ENCODE peak calls at places on chromosome 19, in ten cellular contexts. One of them, this sample, is unnamed.

GRCh38 chr19:28169168-28169862 is 1043.6 kb downstream of the UQCRFS1 start:
- DNase-seq in K562: no peak
- DNase-seq in sigmoid colon: no peak
- DNase-seq in tibial nerve: no peak
- DNase-seq in ovary: no peak
- DNase-seq in transverse colon: no peak
- DNase-seq in esophagus muscularis mucosa: no peak
- DNase-seq in A549: no peak
- DNase-seq in SK-N-SH: no peak
- DNase-seq in suprapubic skin: no peak
- DNase-seq in this sample: no peak

GRCh38 chr19:58317481-58318072 is 9.2 kb upstream of the ZSCAN22 start:
- DNase-seq in K562: peak; percentile 61
- DNase-seq in sigmoid colon: no peak
- DNase-seq in tibial nerve: no peak
- DNase-seq in ovary: no peak
- DNase-seq in transverse colon: no peak
- DNase-seq in esophagus muscularis mucosa: no peak
- DNase-seq in A549: peak; percentile 51
- DNase-seq in SK-N-SH: no peak
- DNase-seq in suprapubic skin: no peak
- DNase-seq in this sample: no peak

GRCh38 chr19:2624537-2625091 is 77.9 kb downstream of the GNG7 start:
- DNase-seq in K562: no peak
- DNase-seq in sigmoid colon: peak; percentile 60
- DNase-seq in tibial nerve: no peak
- DNase-seq in ovary: no peak
- DNase-seq in transverse colon: no peak
- DNase-seq in esophagus muscularis mucosa: no peak
- DNase-seq in A549: no peak
- DNase-seq in SK-N-SH: peak; percentile 53
- DNase-seq in suprapubic skin: no peak
- DNase-seq in this sample: peak; percentile 70

GRCh38 chr19:17210296-17210695 is 4.9 kb upstream of the USE1 start:
- DNase-seq in K562: no peak
- DNase-seq in sigmoid colon: no peak
- DNase-seq in tibial nerve: no peak
- DNase-seq in ovary: no peak
- DNase-seq in transverse colon: no peak
- DNase-seq in esophagus muscularis mucosa: no peak
- DNase-seq in A549: no peak
- DNase-seq in SK-N-SH: no peak
- DNase-seq in suprapubic skin: no peak
- DNase-seq in this sample: no peak

GRCh38 chr19:31073485-31074221 is 275.6 kb downstream of the TSHZ3 start:
- DNase-seq in K562: no peak
- DNase-seq in sigmoid colon: no peak
- DNase-seq in tibial nerve: no peak
- DNase-seq in ovary: no peak
- DNase-seq in transverse colon: no peak
- DNase-seq in esophagus muscularis mucosa: no peak
- DNase-seq in A549: no peak
- DNase-seq in SK-N-SH: no peak
- DNase-seq in suprapubic skin: no peak
- DNase-seq in this sample: no peak

GRCh38 chr19:48779636-48780035 is 24.3 kb downstream of the FGF21 start:
- DNase-seq in K562: peak; percentile 46
- DNase-seq in sigmoid colon: no peak
- DNase-seq in tibial nerve: no peak
- DNase-seq in ovary: no peak
- DNase-seq in transverse colon: no peak
- DNase-seq in esophagus muscularis mucosa: no peak
- DNase-seq in A549: no peak
- DNase-seq in SK-N-SH: no peak
- DNase-seq in suprapubic skin: no peak
- DNase-seq in this sample: no peak

GRCh38 chr19:19229701-19230100 is 17.9 kb downstream of the NCAN start:
- DNase-seq in K562: no peak
- DNase-seq in sigmoid colon: no peak
- DNase-seq in tibial nerve: no peak
- DNase-seq in ovary: no peak
- DNase-seq in transverse colon: no peak
- DNase-seq in esophagus muscularis mucosa: no peak
- DNase-seq in A549: no peak
- DNase-seq in SK-N-SH: no peak
- DNase-seq in suprapubic skin: no peak
- DNase-seq in this sample: no peak

GRCh38 chr19:18274776-18275356 is 614 bp upstream of the IQCN start:
- DNase-seq in K562: peak; percentile 87
- DNase-seq in sigmoid colon: peak; percentile 96
- DNase-seq in tibial nerve: peak; percentile 76
- DNase-seq in ovary: peak; percentile 92
- DNase-seq in transverse colon: peak; percentile 92
- DNase-seq in esophagus muscularis mucosa: peak; percentile 95
- DNase-seq in A549: peak; percentile 81
- DNase-seq in SK-N-SH: no peak
- DNase-seq in suprapubic skin: peak; percentile 92
- DNase-seq in this sample: peak; percentile 85

GRCh38 chr19:32415246-32415645 is 9.7 kb downstream of the DPY19L3 start:
- DNase-seq in K562: no peak
- DNase-seq in sigmoid colon: no peak
- DNase-seq in tibial nerve: no peak
- DNase-seq in ovary: no peak
- DNase-seq in transverse colon: no peak
- DNase-seq in esophagus muscularis mucosa: peak; percentile 42
- DNase-seq in A549: no peak
- DNase-seq in SK-N-SH: no peak
- DNase-seq in suprapubic skin: no peak
- DNase-seq in this sample: no peak

DNA sequence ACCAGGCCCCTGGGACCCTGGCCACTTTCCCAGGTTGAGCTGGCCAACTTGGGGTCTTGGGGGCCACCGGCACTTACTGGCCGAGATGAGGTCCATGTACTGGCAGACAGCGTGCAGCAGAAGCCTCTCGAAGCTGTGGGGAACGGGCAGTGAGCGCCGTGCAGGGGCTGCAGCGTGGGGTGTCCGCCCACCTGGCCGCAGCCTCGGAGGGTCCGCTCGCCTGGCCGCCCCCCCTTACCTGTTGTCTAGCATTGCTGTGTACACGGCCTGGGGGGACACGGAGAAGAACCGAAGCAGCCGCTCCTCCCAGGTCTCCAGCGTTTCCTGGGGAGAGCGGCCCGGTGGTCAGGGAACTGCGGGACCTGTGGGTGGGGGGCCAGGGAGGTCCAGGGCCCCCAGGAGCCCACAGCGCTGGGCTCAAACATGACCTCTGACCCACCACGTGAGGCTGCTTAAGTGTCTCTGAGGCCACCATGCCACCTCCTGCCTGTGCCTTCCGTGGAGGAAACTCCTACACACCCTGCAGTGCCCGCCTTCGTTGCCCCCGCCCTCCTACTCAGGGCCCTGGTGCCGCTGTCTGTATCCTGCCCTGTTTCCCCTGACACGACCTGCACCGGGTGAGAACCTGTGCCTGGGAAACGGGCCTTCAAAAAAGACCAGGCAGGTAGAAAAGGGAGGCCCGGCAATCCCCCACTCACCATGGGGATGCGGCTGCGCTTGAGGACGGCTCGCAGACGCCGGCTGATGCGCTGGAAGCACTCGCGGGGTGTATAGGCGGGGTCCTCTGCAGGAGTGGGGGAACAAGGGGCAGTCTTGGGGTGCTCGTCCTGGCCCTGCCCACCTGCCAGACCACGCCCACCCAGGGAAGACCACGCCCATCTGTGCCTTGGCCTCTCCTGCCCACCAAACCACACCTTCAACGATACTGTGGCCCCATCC is 6.3 kb downstream of the RNU6-9 start:
- DNase-seq in K562: no peak
- DNase-seq in sigmoid colon: no peak
- DNase-seq in tibial nerve: no peak
- DNase-seq in ovary: no peak
- DNase-seq in transverse colon: no peak
- DNase-seq in esophagus muscularis mucosa: no peak
- DNase-seq in A549: no peak
- DNase-seq in SK-N-SH: no peak
- DNase-seq in suprapubic skin: no peak
- DNase-seq in this sample: peak; percentile 69
- TF ChIP-seq EP300 in K562: no peak
- TF ChIP-seq EP300 in sigmoid colon: no peak
- TF ChIP-seq EP300 in tibial nerve: no peak
- TF ChIP-seq EP300 in ovary: no peak
- TF ChIP-seq EP300 in transverse colon: no peak
- TF ChIP-seq EP300 in esophagus muscularis mucosa: no peak
- TF ChIP-seq EP300 in A549: no peak
- TF ChIP-seq EP300 in SK-N-SH: no peak
- TF ChIP-seq EP300 in suprapubic skin: no peak
- TF ChIP-seq EP300 in this sample: no peak

GRCh38 chr19:45098521-45099464 is 5.8 kb downstream of the PPP1R37 start:
- DNase-seq in K562: no peak
- DNase-seq in sigmoid colon: no peak
- DNase-seq in tibial nerve: no peak
- DNase-seq in ovary: no peak
- DNase-seq in transverse colon: no peak
- DNase-seq in esophagus muscularis mucosa: no peak
- DNase-seq in A549: no peak
- DNase-seq in SK-N-SH: no peak
- DNase-seq in suprapubic skin: no peak
- DNase-seq in this sample: no peak

GRCh38 chr19:45101796-45102195 is 8.8 kb downstream of the PPP1R37 start:
- DNase-seq in K562: no peak
- DNase-seq in sigmoid colon: no peak
- DNase-seq in tibial nerve: no peak
- DNase-seq in ovary: no peak
- DNase-seq in transverse colon: no peak
- DNase-seq in esophagus muscularis mucosa: no peak
- DNase-seq in A549: no peak
- DNase-seq in SK-N-SH: no peak
- DNase-seq in suprapubic skin: no peak
- DNase-seq in this sample: no peak

GRCh38 chr19:45100797-45101196 is 7.8 kb downstream of the PPP1R37 start:
- DNase-seq in K562: no peak
- DNase-seq in sigmoid colon: no peak
- DNase-seq in tibial nerve: no peak
- DNase-seq in ovary: no peak
- DNase-seq in transverse colon: no peak
- DNase-seq in esophagus muscularis mucosa: no peak
- DNase-seq in A549: no peak
- DNase-seq in SK-N-SH: no peak
- DNase-seq in suprapubic skin: no peak
- DNase-seq in this sample: no peak

GRCh38 chr19:45099465-45100201 is 6.7 kb downstream of the PPP1R37 start:
- DNase-seq in K562: no peak
- DNase-seq in sigmoid colon: no peak
- DNase-seq in tibial nerve: no peak
- DNase-seq in ovary: no peak
- DNase-seq in transverse colon: no peak
- DNase-seq in esophagus muscularis mucosa: no peak
- DNase-seq in A549: no peak
- DNase-seq in SK-N-SH: no peak
- DNase-seq in suprapubic skin: no peak
- DNase-seq in this sample: no peak

DNA sequence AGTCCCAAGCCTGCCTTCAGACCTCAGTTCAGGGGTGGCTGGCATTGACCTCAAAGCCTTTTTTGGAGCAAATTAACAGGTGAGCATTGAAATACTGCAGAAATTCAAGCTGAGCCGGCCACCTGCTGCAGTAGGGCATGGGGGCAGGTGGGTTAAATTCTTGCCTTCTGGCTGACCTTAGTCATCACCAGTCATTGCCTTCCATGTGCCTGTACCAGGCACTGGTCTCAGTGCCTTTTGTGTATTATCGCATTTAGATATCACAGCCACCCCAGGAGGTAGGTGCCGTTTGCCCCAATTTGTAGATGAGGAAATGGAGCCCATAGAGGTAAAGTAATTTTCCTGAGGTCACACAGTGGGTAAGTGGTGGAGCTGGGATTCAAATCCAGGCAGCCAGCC is 7.2 kb downstream of the PPP1R37 start:
- DNase-seq in K562: no peak
- DNase-seq in sigmoid colon: no peak
- DNase-seq in tibial nerve: no peak
- DNase-seq in ovary: no peak
- DNase-seq in transverse colon: no peak
- DNase-seq in esophagus muscularis mucosa: no peak
- DNase-seq in A549: no peak
- DNase-seq in SK-N-SH: no peak
- DNase-seq in suprapubic skin: no peak
- DNase-seq in this sample: no peak
- TF ChIP-seq EP300 in K562: no peak
- TF ChIP-seq EP300 in sigmoid colon: no peak
- TF ChIP-seq EP300 in tibial nerve: no peak
- TF ChIP-seq EP300 in ovary: no peak
- TF ChIP-seq EP300 in transverse colon: no peak
- TF ChIP-seq EP300 in esophagus muscularis mucosa: no peak
- TF ChIP-seq EP300 in A549: no peak
- TF ChIP-seq EP300 in SK-N-SH: no peak
- TF ChIP-seq EP300 in suprapubic skin: no peak
- TF ChIP-seq EP300 in this sample: no peak

DNA sequence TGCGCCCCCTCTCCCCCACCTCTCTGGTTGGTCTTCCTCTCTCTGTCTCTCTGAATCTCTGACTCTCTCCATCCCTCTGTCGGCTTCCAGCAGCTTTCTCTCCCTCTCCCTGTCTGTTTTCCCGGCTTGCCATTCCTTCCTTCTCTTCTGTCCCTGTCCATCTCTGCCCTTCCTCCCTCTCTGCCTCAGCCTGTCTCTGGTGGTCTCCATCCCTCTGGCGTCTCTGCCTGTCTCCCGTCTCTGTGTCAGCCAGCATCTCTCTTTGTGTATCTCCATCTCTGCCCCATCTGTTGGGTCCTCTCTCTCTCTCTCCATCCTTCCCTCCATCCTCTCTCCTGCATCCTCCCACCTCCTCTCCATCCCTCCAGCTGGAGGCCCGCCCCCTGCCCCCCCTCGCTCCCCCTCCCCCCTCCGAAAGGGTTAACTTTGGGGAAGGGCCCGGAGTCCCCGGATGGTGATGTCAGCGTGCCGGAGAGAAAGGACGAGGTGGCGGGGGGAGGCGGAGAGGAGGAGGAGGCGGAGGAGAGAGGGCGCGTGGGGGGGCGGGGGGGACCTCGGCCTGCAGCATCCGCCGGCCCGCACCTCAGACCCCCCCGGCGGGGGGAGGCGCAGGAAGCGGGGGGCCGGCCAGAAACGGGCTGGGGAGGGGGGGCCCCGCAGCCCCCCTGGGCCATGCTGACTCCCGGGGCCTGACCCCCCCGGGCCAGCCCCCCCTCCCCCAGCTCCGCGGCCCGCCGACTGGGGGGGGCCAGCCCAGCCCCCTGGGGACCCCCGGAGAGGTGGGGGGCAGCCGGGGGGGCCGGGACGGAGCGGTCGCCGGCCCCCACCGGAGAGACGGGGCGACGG is at the start of gene BRSK1:
- DNase-seq in K562: peak; percentile 67
- DNase-seq in sigmoid colon: peak; percentile 91
- DNase-seq in tibial nerve: no peak
- DNase-seq in ovary: peak; percentile 67
- DNase-seq in transverse colon: peak; percentile 60
- DNase-seq in esophagus muscularis mucosa: no peak
- DNase-seq in A549: peak; percentile 62
- DNase-seq in SK-N-SH: peak; percentile 93
- DNase-seq in suprapubic skin: no peak
- DNase-seq in this sample: no peak
- TF ChIP-seq EP300 in K562: no peak
- TF ChIP-seq EP300 in sigmoid colon: no peak
- TF ChIP-seq EP300 in tibial nerve: no peak
- TF ChIP-seq EP300 in ovary: no peak
- TF ChIP-seq EP300 in transverse colon: no peak
- TF ChIP-seq EP300 in esophagus muscularis mucosa: no peak
- TF ChIP-seq EP300 in A549: no peak
- TF ChIP-seq EP300 in SK-N-SH: no peak
- TF ChIP-seq EP300 in suprapubic skin: no peak
- TF ChIP-seq EP300 in this sample: no peak

GRCh38 chr19:42386974-42387707 is 3.0 kb downstream of the CNFN start:
- DNase-seq in K562: peak; percentile 69
- DNase-seq in sigmoid colon: peak; percentile 74
- DNase-seq in tibial nerve: peak; percentile 52
- DNase-seq in ovary: no peak
- DNase-seq in transverse colon: peak; percentile 86
- DNase-seq in esophagus muscularis mucosa: no peak
- DNase-seq in A549: peak; percentile 95
- DNase-seq in SK-N-SH: peak; percentile 91
- DNase-seq in suprapubic skin: no peak
- DNase-seq in this sample: peak; percentile 92
- TF ChIP-seq EP300 in K562: no peak
- TF ChIP-seq EP300 in sigmoid colon: no peak
- TF ChIP-seq EP300 in tibial nerve: no peak
- TF ChIP-seq EP300 in ovary: no peak
- TF ChIP-seq EP300 in transverse colon: no peak
- TF ChIP-seq EP300 in esophagus muscularis mucosa: no peak
- TF ChIP-seq EP300 in A549: no peak
- TF ChIP-seq EP300 in SK-N-SH: no peak
- TF ChIP-seq EP300 in suprapubic skin: no peak
- TF ChIP-seq EP300 in this sample: no peak